ENCODE peak calls at places on chromosomes 7 and 10, in eight cellular contexts. One of them, this sample, is unnamed.

GRCh38 chr7:130274983-130275649 is 8.5 kb downstream of the CPA2 start:
- DNase-seq in posterior cingulate gyrus: no peak
- DNase-seq in brain pericyte: no peak
- DNase-seq in psoas muscle: no peak
- DNase-seq in Calu3: no peak
- DNase-seq in cardiac muscle cell: no peak
- DNase-seq in lung microvascular endothelial cell: no peak
- DNase-seq in CD8-positive, alpha-beta memory T cell: no peak
- DNase-seq in this sample: no peak

GRCh38 chr10:67662415-67662814 is 33.6 kb downstream of the CTNNA3 start:
- DNase-seq in lung microvascular endothelial cell: no peak
- DNase-seq in cardiac muscle cell: no peak
- DNase-seq in CD8-positive, alpha-beta memory T cell: no peak
- DNase-seq in psoas muscle: no peak
- DNase-seq in Calu3: no peak
- DNase-seq in posterior cingulate gyrus: no peak
- DNase-seq in brain pericyte: no peak
- DNase-seq in this sample: no peak

GRCh38 chr7:17646181-17646956 is 293.9 kb downstream of the SNX13 start:
- DNase-seq in brain pericyte: no peak
- DNase-seq in lung microvascular endothelial cell: peak; percentile 57
- DNase-seq in posterior cingulate gyrus: no peak
- DNase-seq in CD8-positive, alpha-beta memory T cell: no peak
- DNase-seq in psoas muscle: no peak
- DNase-seq in cardiac muscle cell: peak; percentile 75
- DNase-seq in Calu3: peak; percentile 26
- DNase-seq in this sample: peak; percentile 24

GRCh38 chr10:117409549-117410283 is 34.5 kb upstream of the PDZD8 start:
- DNase-seq in psoas muscle: no peak
- DNase-seq in CD8-positive, alpha-beta memory T cell: no peak
- DNase-seq in brain pericyte: no peak
- DNase-seq in cardiac muscle cell: no peak
- DNase-seq in lung microvascular endothelial cell: no peak
- DNase-seq in posterior cingulate gyrus: no peak
- DNase-seq in Calu3: no peak
- DNase-seq in this sample: no peak

GRCh38 chr10:122152544-122152943 is 118.6 kb upstream of the BTBD16 start:
- DNase-seq in CD8-positive, alpha-beta memory T cell: no peak
- DNase-seq in cardiac muscle cell: peak; percentile 70
- DNase-seq in lung microvascular endothelial cell: peak; percentile 91
- DNase-seq in posterior cingulate gyrus: peak; percentile 99
- DNase-seq in psoas muscle: peak; percentile 97
- DNase-seq in Calu3: no peak
- DNase-seq in brain pericyte: no peak
- DNase-seq in this sample: peak; percentile 60

GRCh38 chr10:22229756-22230330 is 12.0 kb upstream of the EBLN1 start:
- DNase-seq in posterior cingulate gyrus: no peak
- DNase-seq in CD8-positive, alpha-beta memory T cell: no peak
- DNase-seq in Calu3: no peak
- DNase-seq in cardiac muscle cell: peak; percentile 38
- DNase-seq in psoas muscle: no peak
- DNase-seq in lung microvascular endothelial cell: peak; percentile 10
- DNase-seq in brain pericyte: no peak
- DNase-seq in this sample: no peak

GRCh38 chr7:149729983-149730801 is 43.2 kb downstream of the ZNF467 start:
- DNase-seq in CD8-positive, alpha-beta memory T cell: no peak
- DNase-seq in posterior cingulate gyrus: peak; percentile 93
- DNase-seq in Calu3: no peak
- DNase-seq in lung microvascular endothelial cell: no peak
- DNase-seq in cardiac muscle cell: no peak
- DNase-seq in psoas muscle: peak; percentile 81
- DNase-seq in brain pericyte: no peak
- DNase-seq in this sample: no peak

GRCh38 chr7:143299840-143300239 is 11.7 kb downstream of the CASP2 start:
- DNase-seq in lung microvascular endothelial cell: peak; percentile 55
- DNase-seq in posterior cingulate gyrus: peak; percentile 91
- DNase-seq in Calu3: peak; percentile 61
- DNase-seq in CD8-positive, alpha-beta memory T cell: peak; percentile 29
- DNase-seq in cardiac muscle cell: peak; percentile 20
- DNase-seq in brain pericyte: no peak
- DNase-seq in psoas muscle: no peak
- DNase-seq in this sample: no peak

GRCh38 chr7:91864070-91864469 is 16.4 kb downstream of the MTERF1 start:
- DNase-seq in cardiac muscle cell: no peak
- DNase-seq in lung microvascular endothelial cell: no peak
- DNase-seq in posterior cingulate gyrus: no peak
- DNase-seq in CD8-positive, alpha-beta memory T cell: no peak
- DNase-seq in brain pericyte: no peak
- DNase-seq in Calu3: no peak
- DNase-seq in psoas muscle: no peak
- DNase-seq in this sample: no peak

GRCh38 chr7:11714205-11714604 is 117.8 kb downstream of the THSD7A start:
- DNase-seq in Calu3: no peak
- DNase-seq in brain pericyte: no peak
- DNase-seq in cardiac muscle cell: no peak
- DNase-seq in CD8-positive, alpha-beta memory T cell: no peak
- DNase-seq in lung microvascular endothelial cell: no peak
- DNase-seq in posterior cingulate gyrus: no peak
- DNase-seq in psoas muscle: no peak
- DNase-seq in this sample: no peak

GRCh38 chr7:151539055-151539714 is 19.5 kb upstream of the RHEB start:
- DNase-seq in lung microvascular endothelial cell: no peak
- DNase-seq in cardiac muscle cell: peak; percentile 29
- DNase-seq in psoas muscle: no peak
- DNase-seq in Calu3: no peak
- DNase-seq in brain pericyte: no peak
- DNase-seq in CD8-positive, alpha-beta memory T cell: no peak
- DNase-seq in posterior cingulate gyrus: peak; percentile 96
- DNase-seq in this sample: peak; percentile 15

This sample was measured in HFFc6.